ENCODE peak calls at places on chromosomes 16 and 17, in nine cellular contexts. One of them, this sample, is unnamed. For H3K9me3, the result is how much of the 10 kb centered on the place peaks cover.

GRCh38 chr17:2435181-2435741 is 34.4 kb upstream of the MNT start:
- DNase-seq in OCI-LY7: no peak
- DNase-seq in IMR-90: peak
- DNase-seq in tibial nerve: no peak
- DNase-seq in CD8-positive, alpha-beta T cell: no peak
- DNase-seq in left lung: no peak
- DNase-seq in A549: no peak
- DNase-seq in uterus: no peak
- DNase-seq in AG04450: no peak
- DNase-seq in this sample: no peak

GRCh38 chr17:55930291-55930809 is 179.5 kb downstream of the PCTP start:
- DNase-seq in A549: no peak
- DNase-seq in left lung: no peak
- DNase-seq in CD8-positive, alpha-beta T cell: no peak
- DNase-seq in OCI-LY7: no peak
- DNase-seq in tibial nerve: no peak
- DNase-seq in uterus: no peak
- DNase-seq in IMR-90: no peak
- DNase-seq in AG04450: no peak
- DNase-seq in this sample: no peak

GRCh38 chr16:10929853-10930754 is 12.2 kb downstream of the DEXI start:
- DNase-seq in CD8-positive, alpha-beta T cell: no peak
- DNase-seq in AG04450: no peak
- DNase-seq in OCI-LY7: no peak
- DNase-seq in uterus: no peak
- DNase-seq in tibial nerve: no peak
- DNase-seq in A549: no peak
- DNase-seq in left lung: no peak
- DNase-seq in IMR-90: no peak
- DNase-seq in this sample: no peak

GRCh38 chr17:78960945-78961344 is 18.8 kb downstream of the LGALS3BP start:
- DNase-seq in OCI-LY7: no peak
- DNase-seq in left lung: peak
- DNase-seq in tibial nerve: no peak
- DNase-seq in AG04450: no peak
- DNase-seq in A549: no peak
- DNase-seq in IMR-90: no peak
- DNase-seq in CD8-positive, alpha-beta T cell: no peak
- DNase-seq in uterus: no peak
- DNase-seq in this sample: no peak

GRCh38 chr16:11094075-11094593 is 149.8 kb downstream of the CLEC16A start:
- DNase-seq in tibial nerve: no peak
- DNase-seq in left lung: no peak
- DNase-seq in OCI-LY7: peak
- DNase-seq in AG04450: peak
- DNase-seq in CD8-positive, alpha-beta T cell: no peak
- DNase-seq in uterus: no peak
- DNase-seq in IMR-90: peak
- DNase-seq in A549: no peak
- DNase-seq in this sample: no peak

GRCh38 chr17:77468897-77469296 is 328.1 kb downstream of the SEC14L1 start:
- DNase-seq in uterus: no peak
- DNase-seq in IMR-90: no peak
- DNase-seq in A549: no peak
- DNase-seq in tibial nerve: no peak
- DNase-seq in left lung: peak
- DNase-seq in AG04450: no peak
- DNase-seq in OCI-LY7: no peak
- DNase-seq in CD8-positive, alpha-beta T cell: no peak
- DNase-seq in this sample: no peak

GRCh38 chr17:16122697-16123434 is 92.5 kb downstream of the NCOR1 start:
- DNase-seq in tibial nerve: no peak
- DNase-seq in OCI-LY7: no peak
- DNase-seq in AG04450: no peak
- DNase-seq in left lung: no peak
- DNase-seq in uterus: no peak
- DNase-seq in A549: no peak
- DNase-seq in CD8-positive, alpha-beta T cell: no peak
- DNase-seq in IMR-90: peak
- DNase-seq in this sample: no peak

GRCh38 chr16:23079683-23080221 is 69.5 kb downstream of the USP31 start:
- DNase-seq in tibial nerve: no peak
- DNase-seq in uterus: no peak
- DNase-seq in AG04450: no peak
- DNase-seq in CD8-positive, alpha-beta T cell: no peak
- DNase-seq in left lung: no peak
- DNase-seq in OCI-LY7: no peak
- DNase-seq in IMR-90: no peak
- DNase-seq in A549: no peak
- DNase-seq in this sample: no peak

GRCh38 chr17:77688369-77688768 is 270.1 kb upstream of the TNRC6C start:
- DNase-seq in AG04450: no peak
- DNase-seq in CD8-positive, alpha-beta T cell: no peak
- DNase-seq in A549: no peak
- DNase-seq in uterus: no peak
- DNase-seq in left lung: no peak
- DNase-seq in tibial nerve: no peak
- DNase-seq in IMR-90: no peak
- DNase-seq in OCI-LY7: no peak
- DNase-seq in this sample: no peak

GRCh38 chr17:45043268-45043681 is 8.2 kb downstream of the DCAKD start:
- DNase-seq in left lung: no peak
- DNase-seq in A549: no peak
- DNase-seq in CD8-positive, alpha-beta T cell: no peak
- DNase-seq in IMR-90: no peak
- DNase-seq in tibial nerve: no peak
- DNase-seq in OCI-LY7: no peak
- DNase-seq in AG04450: no peak
- DNase-seq in uterus: no peak
- DNase-seq in this sample: no peak

GRCh38 chr17:81329927-81330883 is 35.1 kb upstream of the SLC38A10 start:
- DNase-seq in left lung: peak
- DNase-seq in uterus: no peak
- DNase-seq in OCI-LY7: no peak
- DNase-seq in CD8-positive, alpha-beta T cell: no peak
- DNase-seq in A549: peak
- DNase-seq in tibial nerve: no peak
- DNase-seq in AG04450: no peak
- DNase-seq in IMR-90: no peak
- DNase-seq in this sample: no peak

GRCh38 chr17:42848093-42848492 is 2.9 kb upstream of the AOC3 start:
- DNase-seq in CD8-positive, alpha-beta T cell: no peak
- DNase-seq in left lung: no peak
- DNase-seq in IMR-90: no peak
- DNase-seq in tibial nerve: no peak
- DNase-seq in A549: no peak
- DNase-seq in uterus: no peak
- DNase-seq in AG04450: no peak
- DNase-seq in OCI-LY7: no peak
- DNase-seq in this sample: no peak

GRCh38 chr17:75131278-75132017 is at the start of gene NT5C:
- DNase-seq in OCI-LY7: peak
- DNase-seq in IMR-90: peak
- DNase-seq in tibial nerve: peak
- DNase-seq in A549: peak
- DNase-seq in uterus: peak
- DNase-seq in left lung: peak
- DNase-seq in CD8-positive, alpha-beta T cell: peak
- DNase-seq in AG04450: peak
- DNase-seq in this sample: peak

GRCh38 chr17:35372846-35373531 is 432 bp downstream of the SLFN11 start:
- DNase-seq in IMR-90: no peak
- DNase-seq in tibial nerve: no peak
- DNase-seq in A549: peak
- DNase-seq in CD8-positive, alpha-beta T cell: no peak
- DNase-seq in uterus: peak
- DNase-seq in AG04450: no peak
- DNase-seq in OCI-LY7: no peak
- DNase-seq in left lung: peak
- DNase-seq in this sample: no peak

GRCh38 chr17:51672058-51672457 is 411.7 kb downstream of the UTP18 start:
- DNase-seq in CD8-positive, alpha-beta T cell: no peak
- DNase-seq in OCI-LY7: no peak
- DNase-seq in A549: no peak
- DNase-seq in left lung: no peak
- DNase-seq in IMR-90: no peak
- DNase-seq in AG04450: no peak
- DNase-seq in tibial nerve: no peak
- DNase-seq in uterus: no peak
- DNase-seq in this sample: no peak

GRCh38 chr17:68987966-68988365 is 32.8 kb upstream of the ABCA8 start:
- DNase-seq in tibial nerve: no peak
- DNase-seq in OCI-LY7: no peak
- DNase-seq in A549: no peak
- DNase-seq in AG04450: no peak
- DNase-seq in CD8-positive, alpha-beta T cell: no peak
- DNase-seq in left lung: no peak
- DNase-seq in IMR-90: no peak
- DNase-seq in uterus: no peak
- DNase-seq in this sample: no peak

GRCh38 chr17:40551091-40551873 is 14.0 kb downstream of the CCR7 start:
- DNase-seq in AG04450: peak
- DNase-seq in uterus: peak
- DNase-seq in tibial nerve: peak
- DNase-seq in A549: peak
- DNase-seq in OCI-LY7: no peak
- DNase-seq in CD8-positive, alpha-beta T cell: no peak
- DNase-seq in IMR-90: peak
- DNase-seq in left lung: no peak
- DNase-seq in this sample: no peak

GRCh38 chr16:51237861-51238378 is 86.8 kb upstream of the SALL1 start:
- DNase-seq in left lung: no peak
- DNase-seq in CD8-positive, alpha-beta T cell: no peak
- DNase-seq in A549: no peak
- DNase-seq in uterus: no peak
- DNase-seq in tibial nerve: no peak
- DNase-seq in AG04450: no peak
- DNase-seq in IMR-90: no peak
- DNase-seq in OCI-LY7: no peak
- DNase-seq in this sample: no peak

DNA sequence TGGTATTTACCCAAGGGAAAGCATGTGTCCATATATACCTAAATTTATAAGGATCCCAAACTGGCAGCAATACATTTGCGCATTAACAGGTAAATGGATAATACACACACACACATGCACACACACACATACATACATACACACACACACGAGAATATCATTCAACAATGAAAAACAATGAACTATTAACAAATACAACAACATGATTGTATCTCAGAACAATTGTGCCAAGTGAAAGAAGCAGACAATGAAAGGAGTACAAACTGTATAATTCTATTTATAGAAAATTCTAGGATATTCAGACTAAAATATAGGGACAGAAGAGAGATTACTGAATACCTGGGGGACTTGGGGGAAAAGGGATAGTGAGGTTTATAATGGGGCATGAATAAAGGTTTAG is 323.0 kb downstream of the KCNJ2 start:
- DNase-seq in tibial nerve: no peak
- DNase-seq in IMR-90: no peak
- DNase-seq in CD8-positive, alpha-beta T cell: no peak
- DNase-seq in A549: no peak
- DNase-seq in OCI-LY7: no peak
- DNase-seq in uterus: no peak
- DNase-seq in left lung: no peak
- DNase-seq in AG04450: no peak
- DNase-seq in this sample: no peak
- H3K9me3 ChIP-seq in tibial nerve: under half
- H3K9me3 ChIP-seq in IMR-90: under half
- H3K9me3 ChIP-seq in CD8-positive, alpha-beta T cell: under half
- H3K9me3 ChIP-seq in A549: under half
- H3K9me3 ChIP-seq in OCI-LY7: under half
- H3K9me3 ChIP-seq in uterus: under half
- H3K9me3 ChIP-seq in left lung: under half
- H3K9me3 ChIP-seq in AG04450: under half
- H3K9me3 ChIP-seq in this sample: under half

GRCh38 chr16:4859900-4860255 is 12.6 kb downstream of the UBN1 start:
- DNase-seq in CD8-positive, alpha-beta T cell: no peak
- DNase-seq in left lung: no peak
- DNase-seq in IMR-90: peak
- DNase-seq in OCI-LY7: no peak
- DNase-seq in uterus: no peak
- DNase-seq in tibial nerve: no peak
- DNase-seq in A549: no peak
- DNase-seq in AG04450: no peak
- DNase-seq in this sample: no peak
- H3K27ac ChIP-seq in CD8-positive, alpha-beta T cell: no peak
- H3K27ac ChIP-seq in left lung: no peak
- H3K27ac ChIP-seq in IMR-90: no peak
- H3K27ac ChIP-seq in OCI-LY7: no peak
- H3K27ac ChIP-seq in uterus: no peak
- H3K27ac ChIP-seq in tibial nerve: peak
- H3K27ac ChIP-seq in A549: no peak
- H3K27ac ChIP-seq in AG04450: no peak
- H3K27ac ChIP-seq in this sample: no peak

GRCh38 chr16:72203401-72203800 is 31.4 kb upstream of the PMFBP1 start:
- DNase-seq in AG04450: no peak
- DNase-seq in CD8-positive, alpha-beta T cell: no peak
- DNase-seq in tibial nerve: peak
- DNase-seq in A549: no peak
- DNase-seq in IMR-90: peak
- DNase-seq in uterus: no peak
- DNase-seq in OCI-LY7: peak
- DNase-seq in left lung: no peak
- DNase-seq in this sample: no peak

GRCh38 chr16:72201387-72201786 is 29.4 kb upstream of the PMFBP1 start:
- DNase-seq in A549: no peak
- DNase-seq in uterus: no peak
- DNase-seq in CD8-positive, alpha-beta T cell: no peak
- DNase-seq in OCI-LY7: no peak
- DNase-seq in AG04450: no peak
- DNase-seq in tibial nerve: no peak
- DNase-seq in IMR-90: no peak
- DNase-seq in left lung: no peak
- DNase-seq in this sample: no peak

GRCh38 chr16:72198641-72199250 is 26.8 kb upstream of the PMFBP1 start:
- DNase-seq in A549: no peak
- DNase-seq in uterus: no peak
- DNase-seq in OCI-LY7: no peak
- DNase-seq in AG04450: no peak
- DNase-seq in left lung: no peak
- DNase-seq in tibial nerve: no peak
- DNase-seq in IMR-90: no peak
- DNase-seq in CD8-positive, alpha-beta T cell: no peak
- DNase-seq in this sample: no peak

GRCh38 chr16:72199938-72200337 is 28.0 kb upstream of the PMFBP1 start:
- DNase-seq in AG04450: no peak
- DNase-seq in A549: no peak
- DNase-seq in IMR-90: no peak
- DNase-seq in left lung: no peak
- DNase-seq in uterus: no peak
- DNase-seq in tibial nerve: no peak
- DNase-seq in CD8-positive, alpha-beta T cell: no peak
- DNase-seq in OCI-LY7: no peak
- DNase-seq in this sample: no peak

GRCh38 chr16:72202014-72202413 is 30.1 kb upstream of the PMFBP1 start:
- DNase-seq in left lung: no peak
- DNase-seq in CD8-positive, alpha-beta T cell: no peak
- DNase-seq in uterus: no peak
- DNase-seq in OCI-LY7: no peak
- DNase-seq in AG04450: no peak
- DNase-seq in IMR-90: no peak
- DNase-seq in A549: no peak
- DNase-seq in tibial nerve: no peak
- DNase-seq in this sample: no peak
- TF ChIP-seq CTCF in left lung: no peak
- TF ChIP-seq CTCF in CD8-positive, alpha-beta T cell: no peak
- TF ChIP-seq CTCF in uterus: no peak
- TF ChIP-seq CTCF in OCI-LY7: no peak
- TF ChIP-seq CTCF in AG04450: no peak
- TF ChIP-seq CTCF in IMR-90: no peak
- TF ChIP-seq CTCF in A549: no peak
- TF ChIP-seq CTCF in tibial nerve: no peak
- TF ChIP-seq CTCF in this sample: no peak

GRCh38 chr17:22467720-22468119 is 775.4 kb downstream of the KCNJ18 start:
- DNase-seq in AG04450: no peak
- DNase-seq in OCI-LY7: no peak
- DNase-seq in A549: no peak
- DNase-seq in IMR-90: no peak
- DNase-seq in CD8-positive, alpha-beta T cell: no peak
- DNase-seq in tibial nerve: no peak
- DNase-seq in uterus: no peak
- DNase-seq in left lung: no peak
- DNase-seq in this sample: no peak
- H3K9me3 ChIP-seq in AG04450: under half
- H3K9me3 ChIP-seq in OCI-LY7: under half
- H3K9me3 ChIP-seq in A549: under half
- H3K9me3 ChIP-seq in IMR-90: under half
- H3K9me3 ChIP-seq in CD8-positive, alpha-beta T cell: under half
- H3K9me3 ChIP-seq in tibial nerve: under half
- H3K9me3 ChIP-seq in uterus: under half
- H3K9me3 ChIP-seq in left lung: under half
- H3K9me3 ChIP-seq in this sample: under half